ENCODE peak calls at places on chromosomes 13 and 19, in seven cellular contexts. T is endodermal cell; A is progenitor cell of endocrine pancreas; N is stimulated activated CD8-positive, alpha-beta memory T cell treated with anti-CD3 and anti-CD28 coated beads, Interleukin-12 subunit alpha, Interleukin-12 subunit beta, amount 100 ng/mL, for 1 hour; S is osteoblast; V is WTC11; Y is body of pancreas. P is an unnamed sample.

GRCh38 chr13:77637583-77637982 is 59.9 kb upstream of the SLAIN1 start:
- DNase-seq in S (no peak), V (no peak), N (no peak), Y (no peak), A (no peak), T (no peak), P (no peak)

GRCh38 chr13:79485014-79485441 is 4.1 kb downstream of the NDFIP2 start:
- DNase-seq in N (no peak), A (no peak), T (no peak), V (no peak), Y (peak), S (peak), P (no peak)

GRCh38 chr13:85665286-85665685 is 133.9 kb downstream of the SLITRK6 start:
- DNase-seq in S (no peak), Y (no peak), V (no peak), N (no peak), T (no peak), A (no peak), P (no peak)

GRCh38 chr19:13033244-13033643 is 38.0 kb downstream of the NFIX start:
- DNase-seq in T (no peak), N (no peak), V (no peak), Y (no peak), S (peak), A (no peak), P (no peak)

GRCh38 chr13:36915106-36915505 is 4.9 kb downstream of the SMAD9 start:
- DNase-seq in T (no peak), A (no peak), S (no peak), Y (no peak), V (no peak), N (no peak), P (no peak)

GRCh38 chr19:49889687-49890348 is 6.9 kb downstream of the IL4I1 start:
- DNase-seq in T (peak), S (peak), A (peak), Y (peak), V (peak), N (peak), P (peak)

GRCh38 chr19:8678244-8678807 is 20.3 kb downstream of the ACTL9 start:
- DNase-seq in N (no peak), T (no peak), V (no peak), Y (no peak), A (no peak), S (no peak), P (no peak)

GRCh38 chr19:2014731-2015610 is 543 bp downstream of the BTBD2 start:
- DNase-seq in V (peak), Y (no peak), N (no peak), A (no peak), T (peak), S (peak), P (peak)

GRCh38 chr13:26539738-26540292 is 17.7 kb upstream of the WASF3 start:
- DNase-seq in T (no peak), N (no peak), Y (no peak), S (no peak), A (no peak), V (no peak), P (no peak)

GRCh38 chr19:49894879-49895565 is 1.7 kb downstream of the IL4I1 start:
- DNase-seq in T (no peak), V (no peak), S (no peak), A (no peak), Y (no peak), N (no peak), P (peak)

GRCh38 chr19:48683349-48683748 is 10.5 kb upstream of the NTN5 start:
- DNase-seq in Y (no peak), V (no peak), S (peak), T (no peak), N (no peak), A (no peak), P (peak)

GRCh38 chr13:83752141-83752540 is 130.1 kb downstream of the SLITRK1 start:
- DNase-seq in S (no peak), T (no peak), Y (no peak), V (no peak), N (no peak), A (no peak), P (no peak)

GRCh38 chr19:51251453-51251790 is 542 bp downstream of the SIGLECL1 start:
- DNase-seq in T (no peak), A (no peak), S (no peak), V (no peak), Y (no peak), N (no peak), P (no peak)

GRCh38 chr13:94305463-94305862 is 174.0 kb downstream of the DCT start:
- DNase-seq in V (no peak), N (no peak), S (no peak), A (no peak), Y (no peak), T (no peak), P (no peak)

GRCh38 chr13:91346848-91347211 is 657 bp upstream of the MIR17HG start:
- DNase-seq in S (no peak), T (no peak), A (peak), Y (peak), V (peak), N (peak), P (peak)

GRCh38 chr19:54206831-54207177 is 6.1 kb downstream of the RPS9 start:
- DNase-seq in A (no peak), T (no peak), S (no peak), N (no peak), Y (no peak), V (no peak), P (no peak)

GRCh38 chr13:97542102-97542501 is 108.1 kb downstream of the RAP2A start:
- DNase-seq in N (no peak), V (no peak), Y (no peak), A (no peak), T (no peak), S (no peak), P (no peak)

GRCh38 chr13:66927562-66927961 is 302.6 kb downstream of the PCDH9 start:
- DNase-seq in V (no peak), T (no peak), S (no peak), A (no peak), Y (no peak), N (no peak), P (no peak)

GRCh38 chr13:113495494-113496251 is 5.2 kb upstream of the DCUN1D2 start:
- DNase-seq in S (no peak), V (peak), Y (no peak), A (no peak), T (peak), N (no peak), P (peak)

GRCh38 chr13:36431204-36432105 is 840 bp upstream of the CCNA1 start:
- DNase-seq in T (no peak), V (peak), Y (no peak), S (peak), A (peak), N (no peak), P (peak)

GRCh38 chr13:71169125-71169524 is 697.9 kb downstream of the DACH1 start:
- DNase-seq in V (no peak), Y (no peak), A (no peak), S (no peak), T (no peak), N (no peak), P (no peak)

GRCh38 chr19:53365899-53366493 is 491 bp downstream of the ZNF525 start:
- DNase-seq in Y (peak), N (peak), T (no peak), S (peak), V (peak), A (no peak), P (peak)

GRCh38 chr13:96662036-96662435 is 332.2 kb downstream of the OXGR1 start:
- DNase-seq in A (no peak), Y (no peak), T (no peak), N (no peak), S (no peak), V (no peak), P (no peak)

P was measured in H7.